ENCODE peak calls at places on chromosomes 1 and 21, in ten cellular contexts. V, G, E, T, R, M, Z, L, I and B are unnamed samples.

GRCh38 chr21:27407296-27407695 is 440.4 kb upstream of the ADAMTS5 start:
- DNase-seq in V (no peak), G (no peak), E (no peak), T (peak), R (peak), M (no peak), Z (no peak), L (no peak), I (no peak), B (no peak)

GRCh38 chr1:47627471-47628370 is 189.9 kb downstream of the FOXD2 start:
- DNase-seq in V (no peak), G (no peak), E (no peak), T (no peak), R (no peak), M (peak), Z (no peak), L (no peak), I (no peak), B (no peak)

GRCh38 chr1:33363470-33363861 is 42.6 kb upstream of the A3GALT2 start:
- DNase-seq in V (no peak), G (no peak), E (no peak), T (no peak), R (peak), M (no peak), Z (no peak), L (no peak), I (no peak), B (no peak)

GRCh38 chr1:229913491-229913890 is 153.5 kb upstream of the GALNT2 start:
- DNase-seq in V (no peak), G (no peak), E (no peak), T (no peak), R (no peak), M (no peak), Z (no peak), L (no peak), I (no peak), B (no peak)

GRCh38 chr21:38925923-38926322 is 120.2 kb downstream of the ETS2 start:
- DNase-seq in V (peak), G (no peak), E (no peak), T (peak), R (no peak), M (peak), Z (peak), L (peak), I (no peak), B (no peak)

GRCh38 chr1:211829343-211830054 is 1.1 kb downstream of the LPGAT1 start:
- DNase-seq in V (no peak), G (no peak), E (peak), T (peak), R (peak), M (no peak), Z (no peak), L (no peak), I (no peak), B (peak)

GRCh38 chr1:156860639-156861423 is at the start of gene NTRK1:
- DNase-seq in V (peak), G (no peak), E (peak), T (peak), R (no peak), M (no peak), Z (peak), L (no peak), I (peak), B (peak)

GRCh38 chr1:241456743-241457142 is 62.8 kb downstream of the FH start:
- DNase-seq in V (no peak), G (no peak), E (no peak), T (no peak), R (no peak), M (no peak), Z (no peak), L (no peak), I (no peak), B (no peak)

GRCh38 chr1:31297273-31298247 is 728 bp downstream of the ZCCHC17 start:
- DNase-seq in V (no peak), G (no peak), E (no peak), T (peak), R (peak), M (no peak), Z (peak), L (peak), I (no peak), B (no peak)

GRCh38 chr1:201648911-201649775 is 110.2 kb downstream of the NAV1 start:
- DNase-seq in V (no peak), G (no peak), E (no peak), T (peak), R (peak), M (peak), Z (no peak), L (peak), I (no peak), B (peak)

GRCh38 chr21:35940074-35940927 is 120.0 kb downstream of the SETD4 start:
- DNase-seq in V (peak), G (no peak), E (peak), T (peak), R (peak), M (no peak), Z (peak), L (peak), I (no peak), B (peak)

GRCh38 chr1:48718116-48718630 is 58.5 kb downstream of the BEND5 start:
- DNase-seq in V (no peak), G (no peak), E (no peak), T (no peak), R (no peak), M (no peak), Z (no peak), L (no peak), I (no peak), B (no peak)

GRCh38 chr1:220084460-220084859 is 5.1 kb downstream of the BPNT1 start:
- DNase-seq in V (no peak), G (no peak), E (no peak), T (peak), R (no peak), M (no peak), Z (no peak), L (no peak), I (no peak), B (no peak)